ENCODE peak calls at places on chromosomes 4 and X, in eight cellular contexts. L is neural progenitor cell; H is GM06990; J is GM23338; F is left ventricle myocardium inferior; D is CD4-positive, CD25-positive, alpha-beta regulatory T cell; E is mammary epithelial cell; G is Karpas-422. V is an unnamed sample.
A peak's percentile ranks its signal among the peaks of the same experiment; 100 is the strongest.

GRCh38 chr4:41009411-41009810 is 204.9 kb downstream of the APBB2 start:
- DNase-seq in H (no peak), D (no peak), E (peak; percentile 73), L (no peak), J (no peak), F (no peak), G (no peak), V (no peak)

GRCh38 chrX:121832446-121832845 is 785.0 kb downstream of the GLUD2 start:
- DNase-seq in J (no peak), G (no peak), L (no peak), H (no peak), F (no peak), E (peak; percentile 17), D (no peak), V (no peak)

GRCh38 chr4:41832961-41833360 is 84.4 kb upstream of the PHOX2B start:
- DNase-seq in L (no peak), J (no peak), H (no peak), E (no peak), F (no peak), D (no peak), G (no peak), V (no peak)

GRCh38 chr4:130511776-130512175 is 1415.8 kb downstream of the C4orf33 start:
- DNase-seq in G (no peak), D (no peak), E (no peak), L (no peak), J (no peak), H (no peak), F (no peak), V (no peak)

GRCh38 chr4:88158360-88159136 is at the start of gene ABCG2:
- DNase-seq in J (peak; percentile 85), F (peak; percentile 16), G (no peak), E (peak; percentile 47), L (peak; percentile 72), D (peak; percentile 10), H (peak; percentile 44), V (peak; percentile 40)

GRCh38 chr4:152415980-152416379 is 119.9 kb downstream of the FBXW7 start:
- DNase-seq in D (no peak), L (no peak), E (peak; percentile 18), F (no peak), J (no peak), G (no peak), H (no peak), V (no peak)

GRCh38 chrX:30702736-30703135 is 49.5 kb downstream of the GK start:
- DNase-seq in H (no peak), J (no peak), L (no peak), G (no peak), F (no peak), D (no peak), E (no peak), V (no peak)

GRCh38 chr4:74030285-74030684 is 8.2 kb downstream of the CXCL3 start:
- DNase-seq in J (no peak), F (no peak), D (no peak), G (no peak), E (no peak), H (no peak), L (no peak), V (no peak)

GRCh38 chr4:183348706-183349659 is 26.8 kb upstream of the CLDN24 start:
- DNase-seq in E (peak; percentile 19), G (no peak), H (no peak), L (no peak), F (no peak), D (no peak), J (no peak), V (no peak)

GRCh38 chr4:42632653-42633382 is 24.1 kb downstream of the ATP8A1 start:
- DNase-seq in E (no peak), D (no peak), G (peak; percentile 76), H (no peak), L (no peak), J (no peak), F (no peak), V (no peak)

GRCh38 chrX:16839852-16840460 is 30.2 kb downstream of the RBBP7 start:
- DNase-seq in F (no peak), D (no peak), E (peak; percentile 76), G (no peak), H (no peak), L (peak; percentile 32), J (no peak), V (no peak)

GRCh38 chrX:110310896-110311295 is 7.0 kb downstream of the AMMECR1 start:
- DNase-seq in G (no peak), L (no peak), H (no peak), E (no peak), F (no peak), J (no peak), D (peak; percentile 14), V (peak; percentile 69)

GRCh38 chr4:98006060-98006459 is 137.2 kb downstream of the STPG2 start:
- DNase-seq in E (no peak), F (no peak), D (no peak), L (no peak), G (no peak), J (no peak), H (no peak), V (no peak)

GRCh38 chr4:53702334-53703266 is 111.3 kb upstream of the LNX1 start:
- DNase-seq in L (peak; percentile 50), F (peak; percentile 89), J (peak; percentile 53), D (no peak), H (peak; percentile 86), E (peak; percentile 52), G (peak; percentile 51), V (no peak)

GRCh38 chrX:53082773-53083616 is 828 bp downstream of the TSPYL2 start:
- DNase-seq in J (no peak), G (no peak), D (no peak), H (no peak), L (no peak), E (no peak), F (no peak), V (no peak)

GRCh38 chr4:181960384-181960783 is 282.8 kb upstream of the TENM3 start:
- DNase-seq in H (no peak), L (no peak), J (no peak), F (no peak), D (no peak), E (no peak), G (no peak), V (no peak)

GRCh38 chr4:181959121-181959520 is 284.1 kb upstream of the TENM3 start:
- DNase-seq in J (no peak), H (no peak), L (no peak), D (no peak), E (peak; percentile 87), F (no peak), G (no peak), V (no peak)

GRCh38 chr4:181957088-181957487 is 286.1 kb upstream of the TENM3 start:
- DNase-seq in G (no peak), J (no peak), E (peak; percentile 45), H (no peak), F (no peak), L (no peak), D (no peak), V (no peak)

GRCh38 chr4:181958435-181958834 is 284.8 kb upstream of the TENM3 start:
- DNase-seq in D (no peak), H (no peak), G (no peak), E (no peak), J (no peak), F (no peak), L (no peak), V (no peak)

GRCh38 chr4:181956502-181956901 is 286.7 kb upstream of the TENM3 start:
- DNase-seq in F (no peak), J (peak; percentile 6), H (no peak), G (no peak), L (no peak), E (no peak), D (no peak), V (no peak)
- H3K36me3 ChIP-seq in F (no peaks in the 10 kb centered on the region), J (no peaks in the 10 kb centered on the region), H (no peaks in the 10 kb centered on the region), G (no peaks in the 10 kb centered on the region), L (no peaks in the 10 kb centered on the region), E (no peaks in the 10 kb centered on the region), D (no peaks in the 10 kb centered on the region), V (no peaks in the 10 kb centered on the region)

GRCh38 chr4:186587416-186588018 is 32.1 kb upstream of the MTNR1A start:
- DNase-seq in D (peak; percentile 32), G (peak; percentile 65), E (no peak), L (peak; percentile 75), F (peak; percentile 58), J (peak; percentile 75), H (no peak), V (peak; percentile 47)

GRCh38 chr4:186581421-186581820 is 26.1 kb upstream of the MTNR1A start:
- DNase-seq in J (no peak), D (no peak), L (no peak), G (no peak), E (no peak), H (no peak), F (no peak), V (no peak)

GRCh38 chr4:186584912-186585311 is 29.5 kb upstream of the MTNR1A start:
- DNase-seq in F (no peak), G (no peak), E (no peak), D (no peak), J (no peak), L (no peak), H (no peak), V (no peak)

GRCh38 chr4:186588503-186588902 is 33.1 kb upstream of the MTNR1A start:
- DNase-seq in E (no peak), H (no peak), L (no peak), G (no peak), F (no peak), J (no peak), D (no peak), V (no peak)

DNA sequence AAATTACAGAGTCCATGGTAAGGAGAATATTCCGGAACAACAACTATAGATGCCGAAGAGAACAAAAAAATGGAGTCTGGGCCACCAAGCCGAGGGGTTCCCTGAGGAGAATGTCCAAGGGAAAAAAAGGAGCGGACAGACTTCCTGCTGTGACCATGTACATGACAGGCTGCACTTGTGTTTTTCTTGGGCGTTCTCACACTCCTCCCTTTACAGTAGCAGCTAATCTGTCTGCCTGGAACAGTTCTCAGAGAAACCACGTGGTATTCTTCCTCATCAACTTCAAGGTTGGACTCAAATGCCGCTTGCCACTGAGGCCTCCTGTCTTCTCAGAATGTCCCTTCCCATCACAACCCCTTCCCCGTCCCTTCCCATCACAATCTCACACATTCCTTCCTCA is 30.8 kb upstream of the MTNR1A start:
- DNase-seq in H (no peak), J (no peak), E (no peak), L (no peak), F (no peak), G (no peak), D (no peak), V (no peak)
- H3K36me3 ChIP-seq in H (no peaks in the 10 kb centered on the region), J (peaks cover 18% of the 10 kb centered on the region), E (peaks cover 62% of the 10 kb centered on the region), L (peaks cover 51% of the 10 kb centered on the region), F (peaks cover 24% of the 10 kb centered on the region), G (no peaks in the 10 kb centered on the region), D (no peaks in the 10 kb centered on the region), V (no peaks in the 10 kb centered on the region)

DNA sequence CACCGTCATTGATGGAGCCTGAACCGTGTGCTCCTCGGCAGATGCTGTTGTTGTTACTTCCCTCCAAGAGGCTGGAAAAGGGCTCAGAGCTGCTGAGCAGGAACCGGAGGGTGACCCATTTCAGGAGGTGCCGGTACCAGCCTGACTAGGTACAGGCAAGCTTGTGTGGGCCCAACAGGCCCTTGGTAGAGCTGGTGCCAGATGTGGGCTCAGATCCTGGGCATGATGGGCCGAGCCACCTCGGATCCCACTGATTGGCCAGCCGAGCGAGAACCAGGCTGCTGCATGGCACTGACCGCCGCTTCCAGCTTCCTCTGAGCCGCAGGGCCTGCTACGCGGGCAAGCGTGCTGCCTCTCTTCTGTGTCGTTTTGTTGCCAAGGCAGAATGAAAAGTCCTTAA is 33.7 kb downstream of the NOP14 start:
- DNase-seq in H (no peak), L (no peak), E (no peak), F (no peak), G (no peak), D (no peak), J (no peak), V (no peak)
- H3K36me3 ChIP-seq in H (peaks cover 39% of the 10 kb centered on the region), L (no peaks in the 10 kb centered on the region), E (no peaks in the 10 kb centered on the region), F (peaks cover 63% of the 10 kb centered on the region), G (peaks cover 17% of the 10 kb centered on the region), D (peaks cover 56% of the 10 kb centered on the region), J (no peaks in the 10 kb centered on the region), V (peaks cover 59% of the 10 kb centered on the region)

GRCh38 chr4:1691737-1692373 is 7.7 kb upstream of the FAM53A start:
- DNase-seq in L (no peak), D (no peak), J (no peak), H (no peak), F (no peak), E (no peak), G (no peak), V (no peak)
- H3K36me3 ChIP-seq in L (peaks cover 8% of the 10 kb centered on the region), D (peaks cover 49% of the 10 kb centered on the region), J (peaks cover 31% of the 10 kb centered on the region), H (peaks cover 25% of the 10 kb centered on the region), F (peaks cover 61% of the 10 kb centered on the region), E (peaks cover 27% of the 10 kb centered on the region), G (peaks cover 47% of the 10 kb centered on the region), V (peaks cover 49% of the 10 kb centered on the region)

V was measured in CD4-positive, alpha-beta memory T cell.